ENCODE peak calls at places on chromosomes 16 and 17, in seven cellular contexts. R is endothelial cell; V is LoVo; J is mucosa of descending colon; Y is stimulated activated CD4-positive, alpha-beta T cell treated with anti-CD3 and anti-CD28 coated beads, Interleukin-4, amount 100 ng/mL, for 48 hours; O is SJSA1; G is naive thymus-derived CD4-positive, alpha-beta T cell. A is an unnamed sample.

GRCh38 chr17:2485543-2485942 is 26.1 kb downstream of the METTL16 start:
- DNase-seq in Y (no peak), G (no peak), R (no peak), O (no peak), V (no peak), J (no peak), A (no peak)

GRCh38 chr17:55177914-55178217 is 86.9 kb upstream of the HLF start:
- DNase-seq in V (no peak), G (no peak), J (no peak), R (no peak), O (no peak), Y (no peak), A (no peak)

GRCh38 chr17:81481011-81481799 is 31.4 kb downstream of the ACTG1 start:
- DNase-seq in J (peak), V (no peak), Y (peak), R (peak), G (peak), O (no peak), A (no peak)

GRCh38 chr16:71676236-71676635 is 48.3 kb downstream of the PHLPP2 start:
- DNase-seq in J (no peak), O (no peak), V (no peak), Y (no peak), G (no peak), R (no peak), A (no peak)

GRCh38 chr16:85449195-85449884 is 163.8 kb upstream of the GSE1 start:
- DNase-seq in J (no peak), O (no peak), V (no peak), Y (no peak), R (no peak), G (no peak), A (no peak)

GRCh38 chr17:9272506-9272905 is 251.2 kb downstream of the NTN1 start:
- DNase-seq in Y (no peak), G (no peak), V (no peak), R (no peak), O (no peak), J (no peak), A (no peak)

GRCh38 chr17:82285141-82285540 is 11.6 kb upstream of the CSNK1D start:
- DNase-seq in Y (no peak), J (no peak), G (no peak), R (no peak), O (no peak), V (no peak), A (no peak)

GRCh38 chr17:82559779-82560642 is 40.5 kb downstream of the FOXK2 start:
- DNase-seq in R (no peak), O (no peak), V (no peak), G (no peak), J (peak), Y (no peak), A (no peak)

GRCh38 chr17:12388206-12388605 is 277.5 kb upstream of the MYOCD start:
- DNase-seq in J (no peak), Y (no peak), R (no peak), V (no peak), G (no peak), O (no peak), A (no peak)

GRCh38 chr17:39653662-39654331 is 11.4 kb upstream of the TCAP start:
- DNase-seq in R (peak), G (peak), J (peak), Y (peak), V (peak), O (peak), A (peak)

GRCh38 chr16:4465977-4466779 is 8.2 kb downstream of the NMRAL1 start:
- DNase-seq in G (no peak), O (no peak), J (peak), V (no peak), R (no peak), Y (peak), A (no peak)

GRCh38 chr17:65388911-65389310 is 172.5 kb downstream of the AXIN2 start:
- DNase-seq in J (no peak), Y (no peak), G (no peak), O (no peak), V (no peak), R (no peak), A (no peak)

GRCh38 chr16:14565688-14566025 is 64.4 kb downstream of the PARN start:
- DNase-seq in V (no peak), Y (no peak), O (no peak), J (no peak), G (no peak), R (no peak), A (no peak)

GRCh38 chr16:53507464-53508180 is 4.6 kb upstream of the AKTIP start:
- DNase-seq in V (no peak), R (no peak), G (no peak), Y (no peak), J (no peak), O (no peak), A (no peak)

GRCh38 chr16:82625066-82625968 is 1.5 kb upstream of the CDH13 start:
- DNase-seq in G (no peak), O (no peak), J (no peak), R (no peak), V (no peak), Y (no peak), A (no peak)

GRCh38 chr16:56606071-56606687 is 2.2 kb upstream of the MT2A start:
- DNase-seq in Y (no peak), J (peak), V (no peak), G (no peak), O (peak), R (no peak), A (peak)

GRCh38 chr16:84471316-84471715 is 33.1 kb downstream of the MEAK7 start:
- DNase-seq in G (no peak), J (no peak), V (no peak), O (peak), R (no peak), Y (no peak), A (no peak)

GRCh38 chr17:66021757-66022156 is 170.2 kb downstream of the CEP112 start:
- DNase-seq in Y (no peak), O (no peak), V (no peak), R (no peak), G (no peak), J (no peak), A (peak)

GRCh38 chr16:57341441-57342303 is 16.9 kb upstream of the CCL22 start:
- DNase-seq in O (peak), Y (no peak), G (no peak), J (peak), R (no peak), V (peak), A (peak)

GRCh38 chr17:39920218-39921210 is 2.1 kb upstream of the GSDMB start:
- DNase-seq in J (no peak), G (no peak), Y (peak), O (no peak), R (no peak), V (no peak), A (no peak)

GRCh38 chr16:8094696-8095095 is 495.6 kb downstream of the TMEM114 start:
- DNase-seq in R (no peak), G (no peak), V (no peak), Y (no peak), O (no peak), J (no peak), A (no peak)

GRCh38 chr17:29683481-29683880 is 60.8 kb upstream of the CORO6 start:
- DNase-seq in J (no peak), G (no peak), O (no peak), R (peak), V (no peak), Y (no peak), A (no peak)

GRCh38 chr17:69344939-69345338 is 18.0 kb upstream of the ABCA5 start:
- DNase-seq in Y (no peak), V (peak), O (no peak), R (no peak), J (no peak), G (no peak), A (no peak)

GRCh38 chr17:29836643-29837042 is 93.4 kb downstream of the SSH2 start:
- DNase-seq in O (no peak), Y (no peak), R (no peak), J (no peak), V (no peak), G (no peak), A (no peak)

GRCh38 chr17:32289454-32289853 is 23.8 kb downstream of the RHBDL3 start:
- DNase-seq in J (no peak), G (no peak), O (no peak), R (no peak), V (no peak), Y (no peak), A (no peak)

GRCh38 chr17:218711-219110 is 37.3 kb upstream of the DOC2B start:
- DNase-seq in R (no peak), O (no peak), V (no peak), J (no peak), Y (no peak), G (no peak), A (no peak)

GRCh38 chr17:19369846-19370492 is 7.4 kb upstream of the B9D1 start:
- DNase-seq in Y (no peak), R (no peak), O (no peak), V (no peak), J (no peak), G (peak), A (no peak)

GRCh38 chr16:84800579-84800978 is 19.2 kb upstream of the CRISPLD2 start:
- DNase-seq in J (no peak), Y (no peak), G (no peak), V (no peak), R (no peak), O (no peak), A (no peak)

GRCh38 chr16:12661656-12662172 is 142.0 kb downstream of the CPPED1 start:
- DNase-seq in R (peak), O (no peak), Y (peak), V (peak), J (peak), G (no peak), A (no peak)

A was measured in H4.